ENCODE peak calls at places on chromosomes 4 and X, in seven cellular contexts. Q is hypothalamus; R is ELF-1; J is heart right ventricle; U is activated T-helper 2 cell treated with anti-CD3 and anti-CD28 coated beads, Interferon-gamma antibody, Interleukin-2, Interleukin-4, amounts not matched to agents 10 μg/mL and 5 μg/mL and 100 μg/mL, durations not matched to agents 14 hours and 24 hours and 36 hours; L is sciatic nerve; H is LoVo. C is an unnamed sample.

GRCh38 chrX:39773923-39774803 is 323.6 kb downstream of the BCOR start:
- DNase-seq in Q (no peak), R (no peak), J (no peak), U (peak), L (no peak), H (no peak), C (no peak)

GRCh38 chrX:25191403-25191802 is 175.6 kb upstream of the ARX start:
- DNase-seq in Q (no peak), R (peak), J (no peak), U (no peak), L (no peak), H (no peak), C (no peak)

GRCh38 chr4:145716200-145716599 is 36.3 kb downstream of the C4orf51 start:
- DNase-seq in Q (no peak), R (no peak), J (no peak), U (no peak), L (no peak), H (no peak), C (no peak)

GRCh38 chr4:8282134-8282641 is 12.6 kb downstream of the HTRA3 start:
- DNase-seq in Q (no peak), R (no peak), J (no peak), U (no peak), L (no peak), H (no peak), C (no peak)

GRCh38 chr4:55337944-55338343 is 8.1 kb upstream of the SRD5A3 start:
- DNase-seq in Q (no peak), R (no peak), J (no peak), U (no peak), L (no peak), H (no peak), C (no peak)

GRCh38 chr4:77095101-77095826 is 19.5 kb upstream of the CCNI start:
- DNase-seq in Q (peak), R (peak), J (peak), U (peak), L (peak), H (peak), C (peak)

GRCh38 chrX:21493226-21493850 is 119.1 kb downstream of the CNKSR2 start:
- DNase-seq in Q (no peak), R (no peak), J (no peak), U (no peak), L (no peak), H (no peak), C (peak)

GRCh38 chr4:59060002-59060846 is 1950.0 kb upstream of the IGFBP7 start:
- DNase-seq in Q (no peak), R (no peak), J (no peak), U (no peak), L (no peak), H (no peak), C (no peak)

GRCh38 chrX:131332331-131332730 is 43.2 kb upstream of the IGSF1 start:
- DNase-seq in Q (no peak), R (no peak), J (no peak), U (no peak), L (no peak), H (no peak), C (no peak)

GRCh38 chrX:63350551-63350950 is 581 bp downstream of the SPIN4 start:
- DNase-seq in Q (no peak), R (peak), J (peak), U (peak), L (no peak), H (peak), C (peak)

GRCh38 chrX:22310779-22311178 is 38.1 kb downstream of the CBLL2 start:
- DNase-seq in Q (no peak), R (no peak), J (no peak), U (no peak), L (no peak), H (no peak), C (peak)

GRCh38 chr4:156950950-156951349 is 20.6 kb downstream of the PDGFC start:
- DNase-seq in Q (no peak), R (no peak), J (no peak), U (no peak), L (no peak), H (no peak), C (no peak)

GRCh38 chrX:134377537-134377936 is 82.4 kb upstream of the HPRT1 start:
- DNase-seq in Q (no peak), R (no peak), J (no peak), U (no peak), L (no peak), H (no peak), C (peak)

GRCh38 chr4:127370495-127371069 is 262.2 kb upstream of the INTU start:
- DNase-seq in Q (no peak), R (no peak), J (peak), U (no peak), L (peak), H (peak), C (no peak)

C was measured in mammary epithelial cell.